ENCODE peak calls at places on chromosomes 1 and 21, in five cellular contexts. R is body of pancreas, X is esophagus squamous epithelium, V is uterus, C is K562. H is an unnamed sample.

GRCh38 chr1:245234217-245235120 is 79.7 kb downstream of the KIF26B start:
- DNase-seq in R (peak; percentile 73), X (no peak), V (no peak), C (no peak), H (no peak)

GRCh38 chr21:37642493-37642892 is 273.8 kb downstream of the KCNJ6 start:
- DNase-seq in R (peak; percentile 24), X (no peak), V (no peak), C (peak; percentile 64), H (peak; percentile 24)

GRCh38 chr1:61518670-61519400 is 206.1 kb downstream of the TM2D1 start:
- DNase-seq in R (no peak), X (no peak), V (no peak), C (no peak), H (no peak)

GRCh38 chr1:2313651-2314296 is 77.6 kb downstream of the MORN1 start:
- DNase-seq in R (no peak), X (no peak), V (no peak), C (no peak), H (no peak)

GRCh38 chr1:8398086-8398485 is 80.2 kb downstream of the SLC45A1 start:
- DNase-seq in R (no peak), X (no peak), V (no peak), C (no peak), H (no peak)

GRCh38 chr1:17540255-17541001 is 930 bp downstream of the ARHGEF10L start:
- DNase-seq in R (peak; percentile 43), X (no peak), V (peak; percentile 60), C (no peak), H (peak; percentile 10)

GRCh38 chr21:36155603-36156338 is 853 bp upstream of the DOP1B start:
- DNase-seq in R (peak; percentile 77), X (peak; percentile 50), V (no peak), C (no peak), H (peak; percentile 69)

GRCh38 chr1:208100906-208101305 is 143.3 kb downstream of the PLXNA2 start:
- DNase-seq in R (no peak), X (no peak), V (no peak), C (no peak), H (no peak)

GRCh38 chr1:224498574-224499170 is 64.1 kb upstream of the WDR26 start:
- DNase-seq in R (peak; percentile 36), X (no peak), V (no peak), C (no peak), H (peak; percentile 12)

DNA sequence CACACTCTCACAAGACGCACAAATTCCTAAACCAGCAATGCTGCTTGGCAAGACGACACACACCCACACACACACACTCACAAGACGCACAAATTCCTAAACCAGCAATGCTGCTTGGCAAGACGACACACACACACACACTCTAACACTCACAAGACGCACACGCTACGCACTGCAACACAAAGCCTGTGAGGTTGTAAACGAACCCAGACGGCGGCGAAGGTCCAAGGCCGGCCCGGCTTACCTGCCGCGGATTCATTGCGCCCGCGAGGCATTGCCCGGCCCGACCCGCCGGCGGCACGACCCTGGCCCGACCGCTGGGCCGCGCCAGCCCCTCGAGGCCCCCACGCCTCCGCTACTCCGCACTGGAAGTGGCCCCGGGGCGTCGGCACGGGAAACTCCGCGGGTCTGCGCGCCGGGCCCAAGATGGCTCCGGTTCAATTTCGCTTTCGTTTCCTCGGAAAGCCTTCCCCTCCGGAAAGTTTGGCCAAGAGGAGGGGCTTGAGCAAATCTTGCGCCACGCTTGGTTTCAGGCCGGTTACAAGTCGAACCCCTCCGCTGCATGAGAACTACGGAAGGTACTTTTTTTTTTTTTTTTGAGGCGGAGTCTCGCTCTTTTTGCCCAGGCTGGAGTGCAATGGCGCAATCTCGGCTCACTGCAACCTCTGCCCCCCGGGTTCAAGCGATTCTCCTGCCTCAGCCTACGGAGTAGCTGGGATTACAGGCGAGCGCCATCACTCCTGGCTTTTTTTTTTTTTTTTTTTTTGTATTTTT is at the start of gene ADAR:
- DNase-seq in R (peak; percentile 92), X (peak; percentile 84), V (peak; percentile 96), C (peak; percentile 74), H (peak; percentile 91)
- TF ChIP-seq POLR2A in R (peak; percentile 47), X (no peak), V (peak; percentile 61), C (peak; percentile 33), H (peak; percentile 54)

DNA sequence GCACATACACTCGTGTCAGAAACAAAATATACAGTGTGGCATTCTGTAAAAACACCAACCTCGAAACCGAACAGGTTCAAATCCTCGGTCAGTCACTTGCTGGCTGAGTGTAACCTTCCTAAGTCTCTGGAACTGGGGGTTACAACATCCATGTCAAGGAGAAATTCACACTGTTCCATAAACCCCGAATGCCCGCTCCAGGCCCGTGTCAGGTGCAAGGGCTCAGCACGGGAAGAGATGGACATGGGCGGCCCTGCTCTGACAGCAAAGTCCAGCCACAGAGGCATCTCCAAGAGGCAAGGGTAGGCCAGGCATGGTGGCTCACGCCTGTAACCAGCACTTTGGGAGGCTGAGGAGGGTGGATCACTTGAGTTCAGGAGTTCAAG is 79.5 kb downstream of the SLC66A1 start:
- DNase-seq in R (no peak), X (no peak), V (no peak), C (no peak), H (no peak)
- H3K27ac ChIP-seq in R (no peak overlapping the region), X (peak overlapping the region; percentile 88), V (peak overlapping the region; percentile 84), C (peak overlapping the region; percentile 69), H (peak overlapping the region; percentile 63)

GRCh38 chr1:3412376-3412775 is 42.1 kb upstream of the ARHGEF16 start:
- DNase-seq in R (no peak), X (no peak), V (no peak), C (no peak), H (no peak)

GRCh38 chr1:3408751-3409266 is 45.7 kb upstream of the ARHGEF16 start:
- DNase-seq in R (no peak), X (no peak), V (no peak), C (no peak), H (no peak)

GRCh38 chr1:3410435-3410915 is 44.0 kb upstream of the ARHGEF16 start:
- DNase-seq in R (no peak), X (no peak), V (no peak), C (no peak), H (no peak)

GRCh38 chr1:3411806-3412205 is 42.7 kb upstream of the ARHGEF16 start:
- DNase-seq in R (no peak), X (no peak), V (no peak), C (no peak), H (no peak)

DNA sequence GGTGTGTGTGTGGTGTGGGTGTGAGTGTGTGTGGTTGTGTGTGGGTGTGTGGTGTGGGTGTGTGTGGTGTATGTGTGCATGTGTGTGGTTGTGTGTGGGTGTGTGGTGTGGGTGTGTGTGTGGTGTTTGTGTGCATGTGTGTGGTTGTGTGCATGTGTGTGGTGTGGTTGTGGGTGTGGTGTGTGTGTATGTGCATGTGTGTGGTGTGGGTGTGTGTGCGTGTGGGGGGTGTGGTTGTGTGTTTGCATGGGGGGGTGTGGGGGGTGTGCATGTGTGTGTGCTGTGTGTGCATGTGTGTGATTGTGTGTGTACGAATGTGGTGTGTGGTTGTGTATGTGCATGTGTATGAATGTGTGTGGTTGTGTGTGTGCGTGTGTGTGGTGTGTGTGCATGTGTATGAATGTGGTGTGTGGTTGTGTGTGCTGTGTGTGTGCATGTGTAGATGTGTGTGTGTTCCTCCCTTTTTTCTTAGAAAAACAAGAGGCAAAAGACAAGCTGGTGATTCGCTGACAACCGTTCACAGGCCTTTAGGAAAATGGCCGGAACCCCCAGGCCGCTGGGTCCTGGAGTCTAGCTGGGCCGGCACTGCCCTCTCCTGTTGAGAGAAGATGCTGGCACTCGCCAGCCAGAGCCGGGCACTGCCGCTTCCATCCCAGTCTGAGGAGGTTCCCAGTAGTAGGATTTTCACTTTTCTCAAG is 44.6 kb upstream of the ARHGEF16 start:
- DNase-seq in R (peak; percentile 67), X (no peak), V (peak; percentile 32), C (no peak), H (peak; percentile 62)
- TF ChIP-seq CTCF in R (no peak), X (peak; percentile 47), V (peak; percentile 66), C (peak; percentile 23), H (peak; percentile 83)

GRCh38 chr21:41868062-41868710 is 11.0 kb downstream of the PRDM15 start:
- DNase-seq in R (no peak), X (no peak), V (no peak), C (no peak), H (no peak)
- TF ChIP-seq POLR2A in R (no peak), X (no peak), V (no peak), C (no peak), H (no peak)